ENCODE peak calls at places on chromosomes 6 and 20, in eight cellular contexts. B is ACHN; L is heart left ventricle; H is activated CD4-positive, alpha-beta T cell treated with anti-CD3 and anti-CD28 coated beads for 4 hours; M is 8988T; Q is fibroblast of the conjunctiva; X is ELR; V is AG04450. W is an unnamed sample.
A peak's percentile ranks its signal among the peaks of the same experiment; 100 is the strongest.

GRCh38 chr6:107667790-107668189 is 156.3 kb downstream of the SCML4 start:
- DNase-seq in M (no peak), Q (no peak), L (no peak), H (no peak), B (no peak), V (no peak), X (no peak), W (no peak)

GRCh38 chr20:6116763-6117162 is 6.1 kb downstream of the FERMT1 start:
- DNase-seq in L (no peak), M (no peak), V (no peak), X (no peak), B (no peak), Q (no peak), H (no peak), W (no peak)

GRCh38 chr20:10611357-10611756 is 62.4 kb downstream of the JAG1 start:
- DNase-seq in Q (no peak), B (peak; percentile 23), H (no peak), X (peak; percentile 51), M (no peak), L (peak; percentile 69), V (no peak), W (peak; percentile 72)

GRCh38 chr6:128069180-128069579 is 168.3 kb upstream of the THEMIS start:
- DNase-seq in Q (peak; percentile 37), X (peak; percentile 75), M (no peak), B (no peak), L (no peak), H (no peak), V (peak; percentile 27), W (peak; percentile 67)

GRCh38 chr20:5395932-5396727 is 79.4 kb upstream of the PROKR2 start:
- DNase-seq in L (no peak), Q (no peak), M (no peak), V (no peak), B (peak; percentile 28), X (no peak), H (no peak), W (no peak)

GRCh38 chr6:722608-723007 is 29.7 kb upstream of the EXOC2 start:
- DNase-seq in X (peak; percentile 36), B (no peak), V (no peak), Q (no peak), L (no peak), M (no peak), H (no peak), W (peak; percentile 71)

GRCh38 chr20:8213270-8213669 is 81.2 kb downstream of the PLCB1 start:
- DNase-seq in X (no peak), H (no peak), B (no peak), V (no peak), M (no peak), L (no peak), Q (no peak), W (no peak)

GRCh38 chr6:136784271-136784664 is 8.0 kb downstream of the MAP3K5 start:
- DNase-seq in X (no peak), B (no peak), M (no peak), V (no peak), H (no peak), L (no peak), Q (no peak), W (no peak)

GRCh38 chr20:19265646-19266374 is 53.4 kb downstream of the SLC24A3 start:
- DNase-seq in H (no peak), L (no peak), X (peak; percentile 23), M (no peak), V (no peak), B (no peak), Q (no peak), W (peak; percentile 18)

GRCh38 chr20:38581013-38581412 is at the start of gene ADIG:
- DNase-seq in M (no peak), B (no peak), H (no peak), V (no peak), X (no peak), L (peak; percentile 70), Q (no peak), W (no peak)

GRCh38 chr6:119620846-119621570 is 271.4 kb upstream of the MAN1A1 start:
- DNase-seq in V (peak; percentile 66), B (peak; percentile 57), X (peak; percentile 94), M (no peak), H (no peak), L (no peak), Q (peak; percentile 60), W (peak; percentile 90)

GRCh38 chr6:90406957-90407356 is 110.3 kb upstream of the BACH2 start:
- DNase-seq in B (no peak), M (no peak), V (no peak), Q (no peak), L (no peak), H (no peak), X (peak; percentile 48), W (peak; percentile 15)

GRCh38 chr6:168964138-168964892 is 289.3 kb downstream of the THBS2 start:
- DNase-seq in H (no peak), L (no peak), X (peak; percentile 36), B (no peak), V (no peak), Q (no peak), M (no peak), W (peak; percentile 86)

GRCh38 chr20:60262967-60263603 is 304.9 kb downstream of the CDH26 start:
- DNase-seq in H (peak; percentile 50), B (peak; percentile 46), V (no peak), L (no peak), X (peak; percentile 57), Q (no peak), M (peak; percentile 46), W (peak; percentile 43)

GRCh38 chr6:7587631-7588100 is 2.3 kb upstream of the SNRNP48 start:
- DNase-seq in B (no peak), M (no peak), V (no peak), H (no peak), X (peak; percentile 52), Q (no peak), L (no peak), W (peak; percentile 83)

GRCh38 chr6:112881027-112881426 is 533.9 kb downstream of the RFPL4B start:
- DNase-seq in Q (peak; percentile 24), L (no peak), B (no peak), H (no peak), X (peak; percentile 58), M (no peak), V (peak; percentile 29), W (peak; percentile 62)

GRCh38 chr20:38231786-38232130 is 28.8 kb downstream of the KIAA1755 start:
- DNase-seq in H (no peak), B (no peak), V (no peak), X (peak; percentile 35), L (peak; percentile 54), Q (no peak), M (no peak), W (peak; percentile 59)

GRCh38 chr20:4052554-4052953 is 37.2 kb upstream of the RNF24 start:
- DNase-seq in B (no peak), Q (no peak), L (no peak), H (no peak), V (no peak), M (no peak), X (no peak), W (no peak)

GRCh38 chr20:50980071-50980681 is 21.6 kb downstream of the MOCS3 start:
- DNase-seq in V (peak; percentile 97), Q (peak; percentile 95), M (peak; percentile 42), H (no peak), L (no peak), B (peak; percentile 95), X (peak; percentile 100), W (peak; percentile 99)

GRCh38 chr6:125872259-125872921 is 81.6 kb downstream of the NCOA7 start:
- DNase-seq in Q (no peak), B (no peak), V (no peak), M (no peak), H (no peak), X (peak; percentile 43), L (no peak), W (peak; percentile 75)

GRCh38 chr6:164753517-164753916 is 555.9 kb downstream of the C6orf118 start:
- DNase-seq in B (peak; percentile 85), V (no peak), X (no peak), H (no peak), L (no peak), M (no peak), Q (no peak), W (no peak)

GRCh38 chr6:66429220-66429619 is 722.2 kb upstream of the EYS start:
- DNase-seq in V (no peak), B (no peak), M (no peak), X (no peak), Q (peak; percentile 70), L (no peak), H (no peak), W (no peak)

GRCh38 chr20:58139849-58140786 is 88.3 kb downstream of the ANKRD60 start:
- DNase-seq in Q (no peak), X (no peak), B (no peak), M (no peak), L (no peak), V (no peak), H (no peak), W (no peak)

GRCh38 chr6:122548281-122548680 is 61.9 kb upstream of the PKIB start:
- DNase-seq in H (no peak), L (no peak), Q (no peak), B (no peak), M (no peak), V (no peak), X (no peak), W (no peak)

GRCh38 chr20:41524980-41525613 is 93.1 kb downstream of the CHD6 start:
- DNase-seq in L (peak; percentile 89), M (no peak), X (peak; percentile 49), H (no peak), V (no peak), B (no peak), Q (no peak), W (peak; percentile 68)

GRCh38 chr6:168177492-168177891 is 98.5 kb upstream of the FRMD1 start:
- DNase-seq in L (no peak), X (no peak), H (no peak), Q (no peak), V (no peak), M (no peak), B (no peak), W (no peak)

GRCh38 chr6:87772597-87773530 is 70.8 kb upstream of the AKIRIN2 start:
- DNase-seq in V (peak; percentile 74), B (no peak), H (no peak), M (no peak), L (no peak), X (no peak), Q (peak; percentile 28), W (peak; percentile 55)

GRCh38 chr6:72218125-72218524 is 331.8 kb downstream of the RIMS1 start:
- DNase-seq in M (no peak), X (peak; percentile 68), H (no peak), Q (no peak), V (no peak), B (peak; percentile 56), L (no peak), W (peak; percentile 44)

GRCh38 chr20:54624701-54625472 is 149.5 kb downstream of the DOK5 start:
- DNase-seq in Q (no peak), X (no peak), B (no peak), V (no peak), H (no peak), L (no peak), M (no peak), W (no peak)

GRCh38 chr6:122838060-122838780 is 49.2 kb downstream of the SMPDL3A start:
- DNase-seq in M (no peak), Q (no peak), B (peak; percentile 32), L (no peak), H (no peak), V (no peak), X (peak; percentile 39), W (peak; percentile 12)

GRCh38 chr6:167120557-167121030 is 2.3 kb upstream of the CCR6 start:
- DNase-seq in B (no peak), Q (no peak), M (no peak), L (no peak), H (no peak), X (no peak), V (no peak), W (no peak)

GRCh38 chr6:19804362-19805145 is 32.6 kb upstream of the ID4 start:
- DNase-seq in V (peak; percentile 93), M (peak; percentile 56), H (peak; percentile 3), Q (peak; percentile 94), L (peak; percentile 96), B (peak; percentile 89), X (peak; percentile 96), W (peak; percentile 98)

GRCh38 chr20:54138427-54138826 is 35.4 kb downstream of the CYP24A1 start:
- DNase-seq in X (no peak), M (no peak), H (no peak), Q (no peak), V (no peak), L (no peak), B (no peak), W (no peak)

GRCh38 chr6:17490724-17491123 is 97.3 kb downstream of the CAP2 start:
- DNase-seq in Q (no peak), H (no peak), V (no peak), M (no peak), X (no peak), L (no peak), B (no peak), W (peak; percentile 47)